ENCODE peak calls at places on chromosomes 3 and 15, in ten cellular contexts. One of them, this sample, is unnamed.

GRCh38 chr15:60375255-60375809 is 22.5 kb downstream of the ANXA2 start:
- DNase-seq in hepatic stellate cell: no peak
- DNase-seq in NCI-H446: peak
- DNase-seq in NCI-H345: no peak
- DNase-seq in activated gamma-delta T cell treated with Interleukin-2 at 50 U/mL for 16 hours: no peak
- DNase-seq in SK-MEL-5: no peak
- DNase-seq in left ventricle myocardium superior: no peak
- DNase-seq in nucleus accumbens: no peak
- DNase-seq in fibroblast of lung: no peak
- DNase-seq in stimulated activated CD4-positive, alpha-beta T cell treated with anti-CD3 and anti-CD28 coated beads, Interleukin-2, amount 100 ng/mL, for 24 hours: no peak
- DNase-seq in this sample: no peak

GRCh38 chr3:46849686-46850467 is 13.4 kb downstream of the MYL3 start:
- DNase-seq in hepatic stellate cell: no peak
- DNase-seq in NCI-H446: no peak
- DNase-seq in NCI-H345: no peak
- DNase-seq in activated gamma-delta T cell treated with Interleukin-2 at 50 U/mL for 16 hours: no peak
- DNase-seq in SK-MEL-5: no peak
- DNase-seq in left ventricle myocardium superior: peak
- DNase-seq in nucleus accumbens: no peak
- DNase-seq in fibroblast of lung: no peak
- DNase-seq in stimulated activated CD4-positive, alpha-beta T cell treated with anti-CD3 and anti-CD28 coated beads, Interleukin-2, amount 100 ng/mL, for 24 hours: no peak
- DNase-seq in this sample: peak

GRCh38 chr3:48057521-48057920 is 41.3 kb upstream of the MAP4 start:
- DNase-seq in hepatic stellate cell: no peak
- DNase-seq in NCI-H446: peak
- DNase-seq in NCI-H345: no peak
- DNase-seq in activated gamma-delta T cell treated with Interleukin-2 at 50 U/mL for 16 hours: no peak
- DNase-seq in SK-MEL-5: no peak
- DNase-seq in left ventricle myocardium superior: no peak
- DNase-seq in nucleus accumbens: no peak
- DNase-seq in fibroblast of lung: no peak
- DNase-seq in stimulated activated CD4-positive, alpha-beta T cell treated with anti-CD3 and anti-CD28 coated beads, Interleukin-2, amount 100 ng/mL, for 24 hours: no peak
- DNase-seq in this sample: no peak

GRCh38 chr15:22873204-22873701 is 34.8 kb downstream of the NIPA2 start:
- DNase-seq in hepatic stellate cell: peak
- DNase-seq in NCI-H446: no peak
- DNase-seq in NCI-H345: no peak
- DNase-seq in activated gamma-delta T cell treated with Interleukin-2 at 50 U/mL for 16 hours: no peak
- DNase-seq in SK-MEL-5: no peak
- DNase-seq in left ventricle myocardium superior: no peak
- DNase-seq in nucleus accumbens: no peak
- DNase-seq in fibroblast of lung: peak
- DNase-seq in stimulated activated CD4-positive, alpha-beta T cell treated with anti-CD3 and anti-CD28 coated beads, Interleukin-2, amount 100 ng/mL, for 24 hours: no peak
- DNase-seq in this sample: no peak

GRCh38 chr3:178223876-178224275 is 312.4 kb upstream of the KCNMB2 start:
- DNase-seq in hepatic stellate cell: no peak
- DNase-seq in NCI-H446: no peak
- DNase-seq in NCI-H345: no peak
- DNase-seq in activated gamma-delta T cell treated with Interleukin-2 at 50 U/mL for 16 hours: no peak
- DNase-seq in SK-MEL-5: no peak
- DNase-seq in left ventricle myocardium superior: no peak
- DNase-seq in nucleus accumbens: no peak
- DNase-seq in fibroblast of lung: no peak
- DNase-seq in stimulated activated CD4-positive, alpha-beta T cell treated with anti-CD3 and anti-CD28 coated beads, Interleukin-2, amount 100 ng/mL, for 24 hours: no peak
- DNase-seq in this sample: no peak

GRCh38 chr3:41202834-41203345 is 3.6 kb downstream of the CTNNB1 start:
- DNase-seq in hepatic stellate cell: peak
- DNase-seq in NCI-H446: peak
- DNase-seq in NCI-H345: peak
- DNase-seq in activated gamma-delta T cell treated with Interleukin-2 at 50 U/mL for 16 hours: no peak
- DNase-seq in SK-MEL-5: peak
- DNase-seq in left ventricle myocardium superior: no peak
- DNase-seq in nucleus accumbens: no peak
- DNase-seq in fibroblast of lung: peak
- DNase-seq in stimulated activated CD4-positive, alpha-beta T cell treated with anti-CD3 and anti-CD28 coated beads, Interleukin-2, amount 100 ng/mL, for 24 hours: no peak
- DNase-seq in this sample: no peak

GRCh38 chr3:195087321-195087720 is 183.6 kb downstream of the XXYLT1 start:
- DNase-seq in hepatic stellate cell: no peak
- DNase-seq in NCI-H446: no peak
- DNase-seq in NCI-H345: peak
- DNase-seq in activated gamma-delta T cell treated with Interleukin-2 at 50 U/mL for 16 hours: no peak
- DNase-seq in SK-MEL-5: no peak
- DNase-seq in left ventricle myocardium superior: peak
- DNase-seq in nucleus accumbens: no peak
- DNase-seq in fibroblast of lung: no peak
- DNase-seq in stimulated activated CD4-positive, alpha-beta T cell treated with anti-CD3 and anti-CD28 coated beads, Interleukin-2, amount 100 ng/mL, for 24 hours: no peak
- DNase-seq in this sample: no peak

GRCh38 chr3:141280086-141280485 is 48.5 kb downstream of the PXYLP1 start:
- DNase-seq in hepatic stellate cell: no peak
- DNase-seq in NCI-H446: no peak
- DNase-seq in NCI-H345: no peak
- DNase-seq in activated gamma-delta T cell treated with Interleukin-2 at 50 U/mL for 16 hours: no peak
- DNase-seq in SK-MEL-5: no peak
- DNase-seq in left ventricle myocardium superior: no peak
- DNase-seq in nucleus accumbens: no peak
- DNase-seq in fibroblast of lung: no peak
- DNase-seq in stimulated activated CD4-positive, alpha-beta T cell treated with anti-CD3 and anti-CD28 coated beads, Interleukin-2, amount 100 ng/mL, for 24 hours: no peak
- DNase-seq in this sample: no peak

GRCh38 chr3:44021646-44022594 is 219.8 kb upstream of the TOPAZ1 start:
- DNase-seq in hepatic stellate cell: no peak
- DNase-seq in NCI-H446: no peak
- DNase-seq in NCI-H345: no peak
- DNase-seq in activated gamma-delta T cell treated with Interleukin-2 at 50 U/mL for 16 hours: no peak
- DNase-seq in SK-MEL-5: no peak
- DNase-seq in left ventricle myocardium superior: no peak
- DNase-seq in nucleus accumbens: no peak
- DNase-seq in fibroblast of lung: no peak
- DNase-seq in stimulated activated CD4-positive, alpha-beta T cell treated with anti-CD3 and anti-CD28 coated beads, Interleukin-2, amount 100 ng/mL, for 24 hours: no peak
- DNase-seq in this sample: no peak

GRCh38 chr3:32076566-32076965 is 29.9 kb upstream of the GPD1L start:
- DNase-seq in hepatic stellate cell: no peak
- DNase-seq in NCI-H446: no peak
- DNase-seq in NCI-H345: no peak
- DNase-seq in activated gamma-delta T cell treated with Interleukin-2 at 50 U/mL for 16 hours: no peak
- DNase-seq in SK-MEL-5: no peak
- DNase-seq in left ventricle myocardium superior: no peak
- DNase-seq in nucleus accumbens: no peak
- DNase-seq in fibroblast of lung: peak
- DNase-seq in stimulated activated CD4-positive, alpha-beta T cell treated with anti-CD3 and anti-CD28 coated beads, Interleukin-2, amount 100 ng/mL, for 24 hours: no peak
- DNase-seq in this sample: no peak

GRCh38 chr15:85024509-85025336 is 43.1 kb downstream of the PDE8A start:
- DNase-seq in hepatic stellate cell: no peak
- DNase-seq in NCI-H446: no peak
- DNase-seq in NCI-H345: no peak
- DNase-seq in activated gamma-delta T cell treated with Interleukin-2 at 50 U/mL for 16 hours: peak
- DNase-seq in SK-MEL-5: no peak
- DNase-seq in left ventricle myocardium superior: no peak
- DNase-seq in nucleus accumbens: no peak
- DNase-seq in fibroblast of lung: peak
- DNase-seq in stimulated activated CD4-positive, alpha-beta T cell treated with anti-CD3 and anti-CD28 coated beads, Interleukin-2, amount 100 ng/mL, for 24 hours: no peak
- DNase-seq in this sample: no peak

GRCh38 chr3:118884748-118885206 is 149.9 kb downstream of the IGSF11 start:
- DNase-seq in hepatic stellate cell: peak
- DNase-seq in NCI-H446: peak
- DNase-seq in NCI-H345: peak
- DNase-seq in activated gamma-delta T cell treated with Interleukin-2 at 50 U/mL for 16 hours: peak
- DNase-seq in SK-MEL-5: peak
- DNase-seq in left ventricle myocardium superior: peak
- DNase-seq in nucleus accumbens: peak
- DNase-seq in fibroblast of lung: peak
- DNase-seq in stimulated activated CD4-positive, alpha-beta T cell treated with anti-CD3 and anti-CD28 coated beads, Interleukin-2, amount 100 ng/mL, for 24 hours: peak
- DNase-seq in this sample: peak

GRCh38 chr15:77067691-77068367 is 3.1 kb downstream of the TSPAN3 start:
- DNase-seq in hepatic stellate cell: no peak
- DNase-seq in NCI-H446: no peak
- DNase-seq in NCI-H345: no peak
- DNase-seq in activated gamma-delta T cell treated with Interleukin-2 at 50 U/mL for 16 hours: no peak
- DNase-seq in SK-MEL-5: no peak
- DNase-seq in left ventricle myocardium superior: no peak
- DNase-seq in nucleus accumbens: no peak
- DNase-seq in fibroblast of lung: no peak
- DNase-seq in stimulated activated CD4-positive, alpha-beta T cell treated with anti-CD3 and anti-CD28 coated beads, Interleukin-2, amount 100 ng/mL, for 24 hours: no peak
- DNase-seq in this sample: no peak

GRCh38 chr3:131568460-131568859 is 65.7 kb upstream of the MRPL3 start:
- DNase-seq in hepatic stellate cell: no peak
- DNase-seq in NCI-H446: no peak
- DNase-seq in NCI-H345: no peak
- DNase-seq in activated gamma-delta T cell treated with Interleukin-2 at 50 U/mL for 16 hours: no peak
- DNase-seq in SK-MEL-5: peak
- DNase-seq in left ventricle myocardium superior: no peak
- DNase-seq in nucleus accumbens: no peak
- DNase-seq in fibroblast of lung: no peak
- DNase-seq in stimulated activated CD4-positive, alpha-beta T cell treated with anti-CD3 and anti-CD28 coated beads, Interleukin-2, amount 100 ng/mL, for 24 hours: no peak
- DNase-seq in this sample: no peak

GRCh38 chr3:66425032-66425431 is 75.8 kb downstream of the LRIG1 start:
- DNase-seq in hepatic stellate cell: no peak
- DNase-seq in NCI-H446: no peak
- DNase-seq in NCI-H345: no peak
- DNase-seq in activated gamma-delta T cell treated with Interleukin-2 at 50 U/mL for 16 hours: no peak
- DNase-seq in SK-MEL-5: no peak
- DNase-seq in left ventricle myocardium superior: peak
- DNase-seq in nucleus accumbens: peak
- DNase-seq in fibroblast of lung: peak
- DNase-seq in stimulated activated CD4-positive, alpha-beta T cell treated with anti-CD3 and anti-CD28 coated beads, Interleukin-2, amount 100 ng/mL, for 24 hours: no peak
- DNase-seq in this sample: no peak

GRCh38 chr15:68298882-68299381 is 21.4 kb downstream of the FEM1B start:
- DNase-seq in hepatic stellate cell: no peak
- DNase-seq in NCI-H446: no peak
- DNase-seq in NCI-H345: no peak
- DNase-seq in activated gamma-delta T cell treated with Interleukin-2 at 50 U/mL for 16 hours: no peak
- DNase-seq in SK-MEL-5: no peak
- DNase-seq in left ventricle myocardium superior: no peak
- DNase-seq in nucleus accumbens: no peak
- DNase-seq in fibroblast of lung: peak
- DNase-seq in stimulated activated CD4-positive, alpha-beta T cell treated with anti-CD3 and anti-CD28 coated beads, Interleukin-2, amount 100 ng/mL, for 24 hours: no peak
- DNase-seq in this sample: no peak

GRCh38 chr15:83219026-83219425 is 11.4 kb upstream of the HDGFL3 start:
- DNase-seq in hepatic stellate cell: no peak
- DNase-seq in NCI-H446: no peak
- DNase-seq in NCI-H345: no peak
- DNase-seq in activated gamma-delta T cell treated with Interleukin-2 at 50 U/mL for 16 hours: no peak
- DNase-seq in SK-MEL-5: no peak
- DNase-seq in left ventricle myocardium superior: no peak
- DNase-seq in nucleus accumbens: no peak
- DNase-seq in fibroblast of lung: no peak
- DNase-seq in stimulated activated CD4-positive, alpha-beta T cell treated with anti-CD3 and anti-CD28 coated beads, Interleukin-2, amount 100 ng/mL, for 24 hours: no peak
- DNase-seq in this sample: no peak

GRCh38 chr3:149634573-149634972 is 23.3 kb downstream of the WWTR1 start:
- DNase-seq in hepatic stellate cell: no peak
- DNase-seq in NCI-H446: no peak
- DNase-seq in NCI-H345: no peak
- DNase-seq in activated gamma-delta T cell treated with Interleukin-2 at 50 U/mL for 16 hours: no peak
- DNase-seq in SK-MEL-5: no peak
- DNase-seq in left ventricle myocardium superior: no peak
- DNase-seq in nucleus accumbens: no peak
- DNase-seq in fibroblast of lung: no peak
- DNase-seq in stimulated activated CD4-positive, alpha-beta T cell treated with anti-CD3 and anti-CD28 coated beads, Interleukin-2, amount 100 ng/mL, for 24 hours: no peak
- DNase-seq in this sample: no peak

This sample was measured in stimulated activated naive CD8-positive, alpha-beta T cell treated with anti-CD3 and anti-CD28 coated beads, Interleukin-15, amount 100 ng/mL, for 72 hours.